ENCODE peak calls at places on chromosomes 2 and 18, in five cellular contexts. E is fibroblast of the aortic adventitia, O is cardiac muscle cell, M is adrenal gland, L is aorta. G is an unnamed sample.

GRCh38 chr2:30541680-30542079 is 94.6 kb downstream of the LCLAT1 start:
- DNase-seq in L (no peak), O (peak), M (no peak), E (no peak), G (no peak)

GRCh38 chr2:156124458-156124857 is 208.1 kb downstream of the NR4A2 start:
- DNase-seq in M (no peak), L (no peak), O (no peak), E (no peak), G (no peak)

GRCh38 chr2:25311866-25312575 is 29.7 kb downstream of the DNMT3A start:
- DNase-seq in L (no peak), O (no peak), E (no peak), M (peak), G (no peak)

GRCh38 chr18:63505566-63506335 is 29.0 kb downstream of the SERPINB5 start:
- DNase-seq in M (no peak), E (peak), L (no peak), O (peak), G (no peak)

GRCh38 chr2:118089015-118089800 is 937 bp downstream of the INSIG2 start:
- DNase-seq in O (peak), L (no peak), E (peak), M (peak), G (no peak)

GRCh38 chr2:215843579-215843978 is 169.8 kb downstream of the MREG start:
- DNase-seq in M (peak), E (peak), L (peak), O (peak), G (peak)

GRCh38 chr2:25473131-25473530 is 131.4 kb upstream of the DNMT3A start:
- DNase-seq in O (peak), E (peak), M (no peak), L (no peak), G (no peak)

GRCh38 chr2:25042321-25043240 is 705 bp downstream of the EFR3B start:
- DNase-seq in L (peak), E (peak), M (peak), O (peak), G (no peak)

GRCh38 chr18:8894823-8895222 is 189.5 kb downstream of the MTCL1 start:
- DNase-seq in L (no peak), M (no peak), O (no peak), E (no peak), G (no peak)

GRCh38 chr18:78497641-78498040 is 482.0 kb upstream of the SALL3 start:
- DNase-seq in L (peak), O (no peak), E (no peak), M (no peak), G (no peak)

GRCh38 chr2:37457401-37457901 is 113.0 kb downstream of the QPCT start:
- DNase-seq in L (no peak), O (peak), E (peak), M (no peak), G (no peak)

GRCh38 chr2:223460774-223461211 is 141.4 kb downstream of the SCG2 start:
- DNase-seq in E (peak), O (peak), M (no peak), L (no peak), G (peak)

GRCh38 chr2:228869601-228870264 is 401.4 kb downstream of the PID1 start:
- DNase-seq in M (no peak), E (no peak), O (no peak), L (no peak), G (no peak)

GRCh38 chr2:237956402-237956736 is 10.4 kb upstream of the UBE2F start:
- DNase-seq in L (no peak), M (no peak), E (no peak), O (peak), G (no peak)
- H3K4me3 ChIP-seq in L (no peak), M (no peak), E (no peak), O (peak), G (peak)

GRCh38 chr2:230875347-230876315 is 10.9 kb downstream of the ITM2C start:
- DNase-seq in O (no peak), M (no peak), L (peak), E (no peak), G (no peak)

GRCh38 chr2:230877737-230878598 is 13.2 kb downstream of the ITM2C start:
- DNase-seq in M (no peak), L (peak), E (no peak), O (no peak), G (no peak)

GRCh38 chr2:230878599-230878965 is 13.8 kb downstream of the ITM2C start:
- DNase-seq in L (no peak), E (no peak), M (no peak), O (no peak), G (no peak)

GRCh38 chr2:230879271-230879882 is 14.6 kb downstream of the ITM2C start:
- DNase-seq in M (no peak), L (no peak), E (no peak), O (no peak), G (no peak)

GRCh38 chr2:230877131-230877736 is 12.5 kb downstream of the ITM2C start:
- DNase-seq in E (no peak), L (peak), M (no peak), O (no peak), G (no peak)
- H3K4me3 ChIP-seq in E (no peak), L (no peak), M (no peak), O (no peak), G (no peak)

GRCh38 chr2:173625315-173625714 is 270.6 kb downstream of the CDCA7 start:
- DNase-seq in L (no peak), E (no peak), M (no peak), O (no peak), G (no peak)

GRCh38 chr2:173630425-173631122 is 275.9 kb downstream of the CDCA7 start:
- DNase-seq in E (peak), M (no peak), O (peak), L (no peak), G (peak)

GRCh38 chr2:173629076-173629475 is 274.4 kb downstream of the CDCA7 start:
- DNase-seq in E (no peak), M (no peak), O (no peak), L (no peak), G (no peak)

GRCh38 chr2:173631123-173631450 is 276.4 kb downstream of the CDCA7 start:
- DNase-seq in M (no peak), E (no peak), L (no peak), O (peak), G (peak)
- H3K4me3 ChIP-seq in M (no peak), E (no peak), L (no peak), O (no peak), G (no peak)

GRCh38 chr2:113892004-113892740 is 2.3 kb downstream of the ACTR3 start:
- DNase-seq in L (no peak), M (no peak), O (no peak), E (no peak), G (no peak)

GRCh38 chr2:113895301-113895700 is 5.4 kb downstream of the ACTR3 start:
- DNase-seq in L (no peak), E (no peak), O (no peak), M (no peak), G (no peak)

GRCh38 chr2:113895819-113896563 is 6.1 kb downstream of the ACTR3 start:
- DNase-seq in E (no peak), O (no peak), L (no peak), M (no peak), G (no peak)

GRCh38 chr2:113896791-113897190 is 6.9 kb downstream of the ACTR3 start:
- DNase-seq in O (peak), L (no peak), M (no peak), E (peak), G (no peak)

DNA sequence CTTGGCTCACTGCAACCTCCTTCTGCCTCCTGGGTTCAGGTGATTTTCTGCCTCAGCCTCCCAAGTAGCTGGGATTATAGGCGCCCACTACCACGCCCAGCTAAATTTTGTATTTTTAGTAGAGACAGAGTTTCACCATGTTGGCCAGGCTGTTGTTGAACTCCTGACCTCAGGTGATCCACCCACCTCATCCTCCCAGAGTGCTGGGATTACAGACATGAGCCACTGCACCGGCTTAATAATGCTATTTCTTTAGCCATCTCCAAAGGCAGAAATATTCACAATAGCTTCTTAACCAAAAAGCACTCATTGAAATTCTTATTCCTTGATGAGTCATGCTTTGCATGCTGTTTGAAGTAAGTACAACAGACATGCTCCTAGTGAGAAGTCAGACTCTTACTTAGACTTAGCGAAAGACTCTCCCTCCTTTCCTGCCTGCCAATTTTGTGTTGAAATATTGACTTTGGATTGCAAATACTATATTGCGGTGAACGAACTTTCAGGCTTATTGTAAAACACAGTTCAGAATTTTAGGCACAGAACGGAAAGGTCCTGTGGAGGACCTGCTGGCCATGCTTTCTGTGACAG is 4.4 kb downstream of the ACTR3 start:
- DNase-seq in M (no peak), E (peak), O (peak), L (no peak), G (peak)
- H3K4me3 ChIP-seq in M (no peak), E (no peak), O (no peak), L (peak), G (no peak)

GRCh38 chr2:119431976-119432881 is 575 bp downstream of the TMEM37 start:
- DNase-seq in E (peak), O (peak), M (peak), L (peak), G (no peak)
- H3K4me3 ChIP-seq in E (peak), O (peak), M (no peak), L (peak), G (peak)

GRCh38 chr2:240685771-240686371 is 3.2 kb upstream of the AQP12B start:
- DNase-seq in M (no peak), E (no peak), L (no peak), O (no peak), G (no peak)
- H3K4me3 ChIP-seq in M (no peak), E (no peak), L (no peak), O (no peak), G (no peak)

GRCh38 chr2:119545076-119545475 is 827 bp downstream of the CFAP221 start:
- DNase-seq in M (no peak), L (no peak), E (peak), O (peak), G (no peak)
- H3K4me3 ChIP-seq in M (no peak), L (no peak), E (no peak), O (peak), G (no peak)